ENCODE peak calls at places on chromosomes 4 and X, in eight cellular contexts. V is hepatic stellate cell; M is neural crest cell; N is GM03348; O is NCI-H146; U is NCI-H524; T is stimulated activated CD4-positive, alpha-beta T cell treated with anti-CD3 and anti-CD28 coated beads, Interleukin-4, amount 100 ng/mL, for 1 hour; E is transverse colon. X is an unnamed sample.

GRCh38 chrX:12210921-12211320 is 72.6 kb downstream of the FRMPD4 start:
- DNase-seq in V (peak), U (no peak), N (peak), M (no peak), E (no peak), T (no peak), O (no peak), X (no peak)

GRCh38 chr4:53547983-53548382 is 43.3 kb downstream of the LNX1 start:
- DNase-seq in E (no peak), O (no peak), V (no peak), U (no peak), T (no peak), M (no peak), N (peak), X (no peak)

GRCh38 chrX:367349-367748 is 19.4 kb downstream of the PPP2R3B start:
- DNase-seq in M (no peak), O (no peak), V (no peak), E (no peak), U (no peak), T (no peak), N (no peak), X (no peak)

GRCh38 chr4:118221193-118221800 is 131.5 kb downstream of the PRSS12 start:
- DNase-seq in O (no peak), E (no peak), U (no peak), T (no peak), V (no peak), N (no peak), M (no peak), X (no peak)

GRCh38 chr4:2096073-2096609 is 37.0 kb downstream of the NAT8L start:
- DNase-seq in O (no peak), M (no peak), E (no peak), V (no peak), U (no peak), N (no peak), T (no peak), X (no peak)

GRCh38 chrX:53684415-53685192 is 1.9 kb downstream of the HUWE1 start:
- DNase-seq in O (peak), T (peak), N (no peak), U (no peak), V (no peak), E (no peak), M (no peak), X (no peak)

GRCh38 chrX:134745636-134746378 is 87.5 kb upstream of the PLAC1 start:
- DNase-seq in O (no peak), E (no peak), U (no peak), V (no peak), T (no peak), N (no peak), M (no peak), X (no peak)

GRCh38 chr4:163618845-163619244 is 124.4 kb downstream of the TMA16 start:
- DNase-seq in M (no peak), O (no peak), E (no peak), U (no peak), V (no peak), N (no peak), T (no peak), X (no peak)

GRCh38 chr4:76430519-76431388 is 4.3 kb upstream of the SHROOM3 start:
- DNase-seq in V (peak), E (no peak), U (no peak), T (no peak), O (peak), N (peak), M (peak), X (no peak)

GRCh38 chr4:8928074-8928473 is 56.4 kb upstream of the HMX1 start:
- DNase-seq in T (no peak), M (no peak), N (no peak), U (no peak), V (no peak), O (no peak), E (no peak), X (no peak)

GRCh38 chr4:98630804-98631454 is 27.5 kb downstream of the TSPAN5 start:
- DNase-seq in T (no peak), E (no peak), U (no peak), O (no peak), M (no peak), N (no peak), V (no peak), X (no peak)

GRCh38 chr4:132123870-132124623 is 1025.0 kb upstream of the PCDH10 start:
- DNase-seq in M (no peak), V (no peak), U (no peak), N (no peak), T (no peak), O (peak), E (no peak), X (no peak)

GRCh38 chr4:83259586-83259985 is 25.0 kb downstream of the COQ2 start:
- DNase-seq in N (no peak), U (no peak), V (no peak), O (no peak), T (no peak), M (no peak), E (no peak), X (no peak)

GRCh38 chrX:151397741-151398070 is 700 bp downstream of the VMA21 start:
- DNase-seq in N (peak), U (no peak), E (no peak), O (no peak), T (no peak), V (peak), M (no peak), X (no peak)

GRCh38 chr4:2930821-2931764 is 32.1 kb downstream of the NOP14 start:
- DNase-seq in E (peak), U (no peak), M (no peak), N (peak), O (no peak), T (no peak), V (no peak), X (no peak)

GRCh38 chr4:150982557-150983233 is 32.4 kb downstream of the LRBA start:
- DNase-seq in M (no peak), V (no peak), U (no peak), T (no peak), E (no peak), N (no peak), O (no peak), X (no peak)

GRCh38 chr4:88211473-88212252 is 53.2 kb upstream of the ABCG2 start:
- DNase-seq in T (no peak), V (peak), N (peak), M (peak), U (peak), O (peak), E (peak), X (peak)

GRCh38 chr4:8267077-8267476 is 2.5 kb upstream of the HTRA3 start:
- DNase-seq in M (peak), E (peak), T (peak), O (peak), U (no peak), N (peak), V (peak), X (peak)

GRCh38 chr4:62791386-62791785 is 1591.3 kb downstream of the ADGRL3 start:
- DNase-seq in M (no peak), V (no peak), O (no peak), N (no peak), T (no peak), U (no peak), E (no peak), X (no peak)

GRCh38 chrX:141989802-141990201 is 86.1 kb downstream of the MAGEC1 start:
- DNase-seq in M (no peak), O (no peak), E (no peak), N (no peak), U (no peak), T (no peak), V (no peak), X (no peak)

GRCh38 chr4:10546-10870 is 42.6 kb upstream of the ZNF595 start:
- DNase-seq in V (no peak), T (no peak), E (no peak), U (no peak), M (no peak), N (no peak), O (no peak), X (no peak)

GRCh38 chr4:108036252-108036651 is 46.6 kb downstream of the HADH start:
- DNase-seq in N (no peak), T (peak), U (no peak), E (peak), M (no peak), O (no peak), V (no peak), X (no peak)

GRCh38 chr4:114488301-114488982 is 110.2 kb upstream of the UGT8 start:
- DNase-seq in T (no peak), E (no peak), N (no peak), V (no peak), M (no peak), U (no peak), O (no peak), X (no peak)

GRCh38 chrX:119516157-119516702 is 48.0 kb downstream of the SLC25A5 start:
- DNase-seq in E (peak), N (peak), O (peak), V (peak), U (peak), T (no peak), M (peak), X (peak)

GRCh38 chr4:127995776-127996175 is 30.6 kb downstream of the ABHD18 start:
- DNase-seq in N (peak), T (no peak), U (no peak), M (no peak), E (no peak), V (no peak), O (no peak), X (no peak)

GRCh38 chrX:1389993-1390285 is 2.0 kb downstream of the SLC25A6 start:
- DNase-seq in T (no peak), N (no peak), V (no peak), U (no peak), O (no peak), E (no peak), M (no peak), X (peak)

GRCh38 chrX:40145001-40145631 is 47.4 kb upstream of the BCOR start:
- DNase-seq in M (no peak), V (no peak), O (no peak), U (peak), E (no peak), N (peak), T (no peak), X (peak)

GRCh38 chr4:150250998-150251651 is 172.9 kb downstream of the DCLK2 start:
- DNase-seq in E (no peak), M (no peak), U (no peak), T (no peak), O (no peak), V (peak), N (peak), X (no peak)

GRCh38 chr4:10085386-10085785 is 31.2 kb downstream of the WDR1 start:
- DNase-seq in O (no peak), U (no peak), T (no peak), M (no peak), E (peak), V (no peak), N (no peak), X (no peak)

GRCh38 chrX:153447581-153447960 is 1.7 kb upstream of the TREX2 start:
- DNase-seq in U (no peak), E (no peak), N (no peak), T (no peak), V (no peak), M (no peak), O (no peak), X (no peak)

GRCh38 chrX:20140410-20140809 is 1.2 kb downstream of the EIF1AX start:
- DNase-seq in M (no peak), U (peak), O (no peak), T (no peak), V (no peak), N (no peak), E (no peak), X (no peak)

GRCh38 chr4:173490817-173491518 is 39.1 kb downstream of the HAND2 start:
- DNase-seq in T (no peak), O (no peak), V (peak), M (no peak), U (no peak), E (no peak), N (peak), X (no peak)

GRCh38 chr4:86675548-86675947 is 81.4 kb downstream of the PTPN13 start:
- DNase-seq in T (no peak), U (no peak), O (no peak), E (no peak), N (no peak), M (no peak), V (no peak), X (no peak)

GRCh38 chrX:50067435-50068292 is 133.1 kb downstream of the AKAP4 start:
- DNase-seq in M (peak), E (peak), V (peak), N (no peak), T (no peak), O (peak), U (peak), X (no peak)

GRCh38 chr4:176902710-176903323 is 110.1 kb upstream of the VEGFC start:
- DNase-seq in M (no peak), N (peak), U (no peak), V (peak), E (no peak), T (no peak), O (no peak), X (no peak)

GRCh38 chrX:44651347-44651746 is 108.7 kb upstream of the FUNDC1 start:
- DNase-seq in V (no peak), M (no peak), O (no peak), T (no peak), N (no peak), U (no peak), E (no peak), X (no peak)

X was measured in ovary.